ENCODE peak calls at places on chromosome 21, in four cellular contexts. Z is sigmoid colon, J is tibial artery, H is astrocyte of the cerebellum. D is an unnamed sample.

GRCh38 chr21:16942703-16943102 is 570.1 kb upstream of the CXADR start:
- DNase-seq in Z (no peak), J (no peak), H (peak), D (no peak)

GRCh38 chr21:25722631-25723030 is 12.1 kb downstream of the ATP5PF start:
- DNase-seq in Z (no peak), J (no peak), H (no peak), D (no peak)

GRCh38 chr21:42340187-42340586 is 10.6 kb downstream of the TFF2 start:
- DNase-seq in Z (peak), J (no peak), H (no peak), D (no peak)

GRCh38 chr21:33961061-33961460 is 45.5 kb upstream of the ATP5PO start:
- DNase-seq in Z (no peak), J (no peak), H (no peak), D (no peak)

GRCh38 chr21:20739421-20739820 is 258.8 kb upstream of the NCAM2 start:
- DNase-seq in Z (no peak), J (no peak), H (no peak), D (no peak)

GRCh38 chr21:33360281-33360680 is 35.5 kb downstream of the IFNAR1 start:
- DNase-seq in Z (no peak), J (no peak), H (no peak), D (no peak)

GRCh38 chr21:33255404-33255803 is 10.8 kb upstream of the IL10RB start:
- DNase-seq in Z (no peak), J (no peak), H (no peak), D (no peak)

GRCh38 chr21:42198949-42199348 is 20.0 kb upstream of the ABCG1 start:
- DNase-seq in Z (no peak), J (no peak), H (no peak), D (peak)

GRCh38 chr21:42006765-42007164 is 3.4 kb downstream of the ZBTB21 start:
- DNase-seq in Z (no peak), J (no peak), H (no peak), D (no peak)

GRCh38 chr21:41368361-41369104 is 6.7 kb downstream of the MX2 start:
- DNase-seq in Z (peak), J (no peak), H (no peak), D (no peak)

GRCh38 chr21:43645414-43645891 is 13.8 kb downstream of the HSF2BP start:
- DNase-seq in Z (peak), J (peak), H (peak), D (peak)

GRCh38 chr21:22842875-22843274 is 1844.7 kb downstream of the NCAM2 start:
- DNase-seq in Z (no peak), J (no peak), H (no peak), D (no peak)

GRCh38 chr21:23951251-23951650 is 1656.0 kb downstream of the MRPL39 start:
- DNase-seq in Z (no peak), J (no peak), H (peak), D (peak)

GRCh38 chr21:18235545-18235944 is 9.1 kb upstream of the CHODL start:
- DNase-seq in Z (no peak), J (no peak), H (no peak), D (no peak)
- TF ChIP-seq CTCF in Z (no peak), J (no peak), H (no peak), D (no peak)

GRCh38 chr21:28016571-28016970 is 976.1 kb downstream of the LTN1 start:
- DNase-seq in Z (no peak), J (no peak), H (no peak), D (peak)

GRCh38 chr21:28018213-28018612 is 974.5 kb downstream of the LTN1 start:
- DNase-seq in Z (peak), J (no peak), H (no peak), D (no peak)

DNA sequence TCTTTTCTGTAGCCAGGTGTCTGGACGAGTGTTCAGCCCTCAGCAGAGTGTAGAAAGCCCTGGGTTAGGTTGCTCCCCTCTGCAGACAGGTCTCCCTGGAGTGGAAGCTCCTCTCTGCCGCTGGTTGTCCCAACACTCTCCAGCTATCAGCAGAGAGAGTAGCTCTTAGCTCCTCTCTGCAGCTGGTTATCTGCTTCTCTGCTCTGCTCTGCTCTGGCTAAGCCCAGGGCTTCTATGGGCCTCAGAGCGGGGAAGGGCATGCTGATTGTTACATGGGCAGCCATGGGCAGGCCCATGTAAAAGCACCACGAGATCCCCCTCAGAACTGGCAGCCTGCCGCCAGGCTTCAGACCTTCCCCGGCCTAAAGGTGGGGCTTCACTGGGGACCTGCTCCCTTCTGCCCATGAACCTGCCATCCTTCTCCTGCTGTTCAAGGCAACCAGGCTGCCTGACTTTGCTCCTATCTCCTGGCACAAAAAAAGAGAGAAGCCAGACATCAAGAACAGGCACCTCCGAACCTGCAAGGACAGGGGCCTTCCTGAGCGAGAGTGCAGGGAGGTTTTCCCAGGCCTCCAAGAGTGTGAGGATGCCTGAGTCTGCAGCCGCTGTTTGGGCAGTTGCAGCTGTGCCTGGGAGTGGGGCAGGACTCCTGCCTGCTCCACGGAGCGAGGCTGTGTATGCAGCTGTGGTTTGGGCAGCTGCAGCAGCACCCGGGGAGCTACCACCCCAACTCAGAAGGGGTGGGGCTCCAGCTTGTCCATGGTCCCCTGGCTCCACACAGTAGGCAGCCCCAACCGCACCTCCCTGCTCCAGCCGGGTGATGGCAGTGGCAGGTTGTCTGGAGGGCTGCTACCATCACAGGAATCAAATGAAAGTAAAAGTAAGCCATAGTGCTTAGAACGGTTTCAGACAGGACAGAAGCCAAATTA is 973.7 kb downstream of the LTN1 start:
- DNase-seq in Z (no peak), J (no peak), H (no peak), D (no peak)
- TF ChIP-seq CTCF in Z (no peak), J (no peak), H (no peak), D (no peak)

DNA sequence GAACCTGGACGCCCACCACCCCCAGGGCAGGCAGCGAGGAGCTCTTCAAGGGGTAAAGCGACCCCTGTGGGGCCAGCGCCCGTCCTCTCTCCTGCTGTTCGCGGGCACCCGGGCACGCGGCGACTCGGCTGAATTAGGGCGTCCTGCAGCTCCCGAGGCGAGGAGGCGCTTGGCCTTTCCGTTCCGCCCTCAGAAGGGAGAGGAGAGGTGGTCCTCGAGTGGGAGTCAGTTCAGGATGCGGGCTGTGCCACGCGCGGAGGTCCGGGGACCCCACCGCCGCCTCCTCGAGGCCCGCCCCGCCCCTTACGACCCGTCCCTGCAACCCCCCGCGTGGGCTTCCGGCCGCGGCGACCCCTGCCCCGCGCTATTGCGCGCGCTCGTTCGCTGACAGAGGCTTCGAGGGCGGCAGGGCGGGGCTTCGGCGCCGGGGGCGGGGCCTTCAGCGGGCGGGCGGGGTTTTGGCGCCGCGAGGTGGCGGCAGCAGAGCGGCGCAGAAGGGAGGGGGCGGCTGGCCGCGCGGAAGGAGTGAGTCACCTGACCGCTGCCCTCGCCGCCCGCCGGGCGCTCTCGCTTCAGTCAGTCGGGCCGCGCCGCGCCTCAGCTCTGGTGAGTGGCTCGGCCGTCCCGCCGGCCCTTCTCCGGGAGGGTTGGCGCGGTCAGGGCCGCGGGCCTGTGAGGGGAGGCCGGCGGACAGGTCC is at the start of gene BACH1:
- DNase-seq in Z (peak), J (peak), H (peak), D (peak)
- TF ChIP-seq CTCF in Z (no peak), J (peak), H (no peak), D (no peak)

GRCh38 chr21:31557421-31557955 is 102.0 kb upstream of the SOD1 start:
- DNase-seq in Z (no peak), J (no peak), H (no peak), D (no peak)

GRCh38 chr21:31557956-31558838 is 101.3 kb upstream of the SOD1 start:
- DNase-seq in Z (no peak), J (no peak), H (no peak), D (no peak)

GRCh38 chr21:31559368-31560119 is 99.9 kb upstream of the SOD1 start:
- DNase-seq in Z (peak), J (peak), H (peak), D (peak)

GRCh38 chr21:31560479-31560878 is 99.0 kb upstream of the SOD1 start:
- DNase-seq in Z (no peak), J (no peak), H (no peak), D (no peak)

GRCh38 chr21:31558839-31559367 is 100.6 kb upstream of the SOD1 start:
- DNase-seq in Z (peak), J (peak), H (peak), D (peak)
- TF ChIP-seq CTCF in Z (no peak), J (no peak), H (no peak), D (peak)

GRCh38 chr21:46634966-46635323 is 529 bp upstream of the PRMT2 start:
- DNase-seq in Z (peak), J (peak), H (peak), D (peak)
- TF ChIP-seq CTCF in Z (no peak), J (peak), H (no peak), D (peak)

DNA sequence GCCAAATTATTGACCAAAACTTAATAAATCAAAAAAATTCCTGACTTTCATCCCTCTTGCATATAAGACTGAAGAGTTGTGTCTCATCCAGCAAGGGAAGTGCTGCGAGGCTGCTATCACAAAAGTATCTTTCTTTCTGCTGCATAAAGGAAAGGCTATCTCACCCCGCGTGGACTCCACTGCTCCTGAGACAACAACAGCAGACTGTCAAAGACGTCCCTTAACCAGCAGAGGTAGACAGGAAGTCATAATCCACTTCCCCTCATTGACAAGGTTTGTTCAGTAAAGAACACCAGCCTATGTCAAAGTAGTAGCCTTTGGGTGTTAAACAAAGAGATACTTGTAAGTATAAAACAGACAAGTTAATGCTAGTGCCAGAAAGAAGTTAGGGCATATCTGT is 29.4 kb downstream of the VPS26C start:
- DNase-seq in Z (no peak), J (no peak), H (no peak), D (no peak)
- TF ChIP-seq CTCF in Z (no peak), J (no peak), H (no peak), D (no peak)

GRCh38 chr21:38712076-38712475 is 93.7 kb upstream of the ETS2 start:
- DNase-seq in Z (no peak), J (peak), H (peak), D (no peak)
- TF ChIP-seq CTCF in Z (no peak), J (peak), H (peak), D (peak)

GRCh38 chr21:44711327-44712202 is at the start of gene TSPEAR:
- DNase-seq in Z (peak), J (no peak), H (no peak), D (no peak)
- TF ChIP-seq CTCF in Z (no peak), J (no peak), H (no peak), D (no peak)

D was measured in retinal pigment epithelial cell.